ENCODE peak calls at places on chromosomes 13 and 19, in eight cellular contexts. L is RWPE2, M is omental fat pad, T is ELF-1, J is frontal cortex, X is GM04504, O is Peyer's patch, B is HFF-Myc. V is an unnamed sample.

GRCh38 chr13:101988140-101988539 is 413.7 kb downstream of the FGF14 start:
- DNase-seq in M (no peak), J (no peak), X (no peak), L (no peak), O (no peak), B (no peak), T (no peak), V (no peak)

GRCh38 chr13:72726721-72727416 is 560 bp downstream of the MZT1 start:
- DNase-seq in L (no peak), O (peak), J (no peak), B (no peak), T (peak), M (no peak), X (no peak), V (no peak)

GRCh38 chr13:30006246-30006645 is 155.8 kb upstream of the UBL3 start:
- DNase-seq in L (no peak), B (no peak), T (no peak), O (no peak), X (no peak), M (no peak), J (no peak), V (no peak)

GRCh38 chr19:57027360-57027759 is 92.4 kb upstream of the USP29 start:
- DNase-seq in J (no peak), M (no peak), L (no peak), T (no peak), X (no peak), O (no peak), B (no peak), V (no peak)

GRCh38 chr13:110240943-110241342 is 66.0 kb downstream of the COL4A1 start:
- DNase-seq in O (no peak), L (no peak), M (no peak), B (no peak), J (no peak), T (no peak), X (no peak), V (no peak)

GRCh38 chr13:83895994-83896580 is 13.8 kb upstream of the SLITRK1 start:
- DNase-seq in L (no peak), T (no peak), B (no peak), M (no peak), X (no peak), J (no peak), O (no peak), V (no peak)

GRCh38 chr13:33537691-33538090 is 252.1 kb upstream of the STARD13 start:
- DNase-seq in X (no peak), M (no peak), O (no peak), L (no peak), B (no peak), J (no peak), T (no peak), V (no peak)

GRCh38 chr13:50686547-50686946 is 156.9 kb downstream of the DLEU7 start:
- DNase-seq in M (no peak), X (no peak), O (no peak), L (no peak), J (no peak), T (no peak), B (no peak), V (no peak)

GRCh38 chr13:34046457-34046856 is 228.5 kb downstream of the RFC3 start:
- DNase-seq in X (no peak), O (no peak), L (no peak), M (no peak), J (no peak), B (no peak), T (no peak), V (no peak)

GRCh38 chr13:33493672-33494365 is 208.3 kb upstream of the STARD13 start:
- DNase-seq in L (no peak), M (no peak), J (no peak), X (no peak), B (no peak), T (no peak), O (no peak), V (no peak)

GRCh38 chr13:53136554-53136953 is 107.9 kb downstream of the OLFM4 start:
- DNase-seq in J (no peak), B (no peak), M (no peak), O (no peak), T (no peak), X (no peak), L (no peak), V (no peak)

GRCh38 chr13:31020996-31021395 is 88.5 kb downstream of the TEX26 start:
- DNase-seq in L (no peak), O (no peak), X (no peak), B (no peak), M (no peak), J (no peak), T (no peak), V (no peak)

GRCh38 chr19:45213031-45213430 is 32.2 kb downstream of the EXOC3L2 start:
- DNase-seq in M (no peak), O (no peak), J (no peak), L (no peak), X (no peak), T (no peak), B (no peak), V (no peak)

GRCh38 chr13:95354680-95355487 is 53.6 kb upstream of the ABCC4 start:
- DNase-seq in J (no peak), X (no peak), M (no peak), L (no peak), B (no peak), O (no peak), T (no peak), V (no peak)

GRCh38 chr13:113186061-113186900 is 22.2 kb downstream of the PCID2 start:
- DNase-seq in B (no peak), J (no peak), T (no peak), L (no peak), M (no peak), X (no peak), O (no peak), V (no peak)

GRCh38 chr19:41112728-41113290 is 1.4 kb upstream of the CYP2F1 start:
- DNase-seq in X (no peak), J (no peak), O (no peak), L (no peak), B (no peak), T (no peak), M (no peak), V (no peak)

GRCh38 chr13:50805805-50806204 is 37.7 kb downstream of the DLEU7 start:
- DNase-seq in M (no peak), J (no peak), T (no peak), O (no peak), B (no peak), X (no peak), L (no peak), V (no peak)

GRCh38 chr13:112716841-112717520 is 27.1 kb downstream of the ATP11A start:
- DNase-seq in B (no peak), M (no peak), L (no peak), T (no peak), O (no peak), J (no peak), X (no peak), V (no peak)

GRCh38 chr19:43570174-43570791 is 5.0 kb downstream of the XRCC1 start:
- DNase-seq in X (no peak), M (no peak), B (no peak), T (no peak), J (no peak), L (no peak), O (no peak), V (no peak)

GRCh38 chr19:38970664-38971532 is 4.6 kb downstream of the FBXO17 start:
- DNase-seq in J (no peak), M (no peak), X (no peak), O (no peak), T (no peak), B (no peak), L (no peak), V (no peak)

GRCh38 chr19:29239220-29239776 is 26.3 kb upstream of the UQCRFS1 start:
- DNase-seq in L (no peak), T (no peak), B (no peak), M (no peak), J (no peak), X (no peak), O (no peak), V (no peak)

GRCh38 chr19:14138576-14139265 is 2.3 kb upstream of the ASF1B start:
- DNase-seq in L (no peak), T (no peak), X (no peak), O (no peak), B (no peak), M (no peak), J (peak), V (no peak)

GRCh38 chr13:99941086-99941485 is 30.5 kb downstream of the ZIC5 start:
- DNase-seq in B (no peak), O (no peak), X (no peak), J (no peak), L (no peak), M (no peak), T (no peak), V (no peak)

GRCh38 chr19:51607077-51607476 is 23.1 kb downstream of the SIGLEC5 start:
- DNase-seq in O (peak), M (no peak), B (no peak), J (no peak), L (no peak), X (no peak), T (no peak), V (no peak)

GRCh38 chr19:55082023-55082851 is 6.6 kb downstream of the EPS8L1 start:
- DNase-seq in M (no peak), X (no peak), B (no peak), O (no peak), J (no peak), T (peak), L (no peak), V (no peak)

GRCh38 chr13:48110132-48110868 is 15.4 kb upstream of the MED4 start:
- DNase-seq in O (no peak), M (no peak), B (no peak), J (no peak), T (no peak), L (no peak), X (no peak), V (no peak)

GRCh38 chr19:31126236-31126635 is 223.0 kb downstream of the TSHZ3 start:
- DNase-seq in L (no peak), X (no peak), O (no peak), B (no peak), J (no peak), T (no peak), M (no peak), V (no peak)

GRCh38 chr19:51407631-51408131 is 9.8 kb downstream of the SIGLEC10 start:
- DNase-seq in O (peak), J (no peak), L (no peak), B (no peak), T (peak), M (no peak), X (no peak), V (no peak)

GRCh38 chr13:41622545-41623429 is 165.4 kb downstream of the RGCC start:
- DNase-seq in M (no peak), J (no peak), B (peak), X (peak), T (no peak), O (no peak), L (no peak), V (no peak)

GRCh38 chr19:19098703-19099632 is 35.2 kb downstream of the SLC25A42 start:
- DNase-seq in L (no peak), M (no peak), T (no peak), B (no peak), O (no peak), X (no peak), J (no peak), V (no peak)

GRCh38 chr13:37959284-37959683 is 89.7 kb upstream of the TRPC4 start:
- DNase-seq in B (no peak), M (no peak), L (no peak), T (no peak), O (no peak), J (no peak), X (no peak), V (no peak)

GRCh38 chr13:30697177-30697953 is 38.0 kb upstream of the ALOX5AP start:
- DNase-seq in L (no peak), X (no peak), J (no peak), B (no peak), T (no peak), M (no peak), O (no peak), V (no peak)

GRCh38 chr13:73837147-73837546 is 297.1 kb downstream of the KLF12 start:
- DNase-seq in X (no peak), J (no peak), B (no peak), M (no peak), O (no peak), L (no peak), T (no peak), V (no peak)

GRCh38 chr13:107099661-107100060 is 531.7 kb upstream of the ARGLU1 start:
- DNase-seq in O (no peak), B (no peak), T (no peak), X (peak), J (no peak), L (no peak), M (no peak), V (no peak)